ENCODE peak calls at places on chromosomes 4 and X, in nine cellular contexts. Z is adrenal gland, C is astrocyte, J is esophagus squamous epithelium, P is body of pancreas, X is kidney epithelial cell, T is A549, O is endodermal cell, V is astrocyte of the spinal cord. B is an unnamed sample.
A peak's percentile ranks its signal among the peaks of the same experiment; 100 is the strongest.

GRCh38 chrX:14697453-14697852 is 168.1 kb downstream of the GLRA2 start:
- DNase-seq in Z (peak; percentile 34), C (no peak), T (peak; percentile 18), V (no peak), O (peak; percentile 84), X (no peak), P (peak; percentile 11), J (no peak), B (no peak)

GRCh38 chrX:9882669-9883446 is 84.3 kb upstream of the CLDN34 start:
- DNase-seq in C (peak; percentile 40), V (no peak), P (no peak), Z (no peak), X (no peak), J (no peak), T (no peak), O (no peak), B (no peak)

GRCh38 chr4:121070696-121071639 is 1.4 kb downstream of the NDNF start:
- DNase-seq in Z (peak; percentile 27), V (no peak), T (peak; percentile 25), C (no peak), X (no peak), J (no peak), O (peak; percentile 91), P (peak; percentile 48), B (no peak)

GRCh38 chr4:176385601-176386000 is 65.8 kb downstream of the SPCS3 start:
- DNase-seq in J (no peak), P (no peak), T (no peak), C (no peak), V (no peak), O (no peak), Z (no peak), X (no peak), B (no peak)

GRCh38 chr4:7196283-7196651 is 3.9 kb downstream of the SORCS2 start:
- DNase-seq in J (no peak), P (no peak), O (peak; percentile 48), T (no peak), Z (no peak), X (no peak), V (no peak), C (no peak), B (no peak)

GRCh38 chr4:74627093-74627492 is 167.2 kb downstream of the BTC start:
- DNase-seq in Z (no peak), T (no peak), V (no peak), C (no peak), X (no peak), O (no peak), J (no peak), P (no peak), B (no peak)

GRCh38 chr4:59341506-59341905 is 1858.6 kb upstream of the ADGRL3 start:
- DNase-seq in C (no peak), Z (no peak), J (no peak), O (no peak), X (no peak), P (no peak), T (no peak), V (no peak), B (no peak)

GRCh38 chr4:101411926-101412325 is 64.6 kb upstream of the PPP3CA start:
- DNase-seq in V (no peak), O (no peak), X (no peak), J (no peak), Z (no peak), C (no peak), T (peak; percentile 18), P (no peak), B (no peak)

GRCh38 chr4:27046851-27047250 is 186.2 kb downstream of the STIM2 start:
- DNase-seq in V (no peak), O (no peak), C (no peak), X (no peak), J (no peak), Z (no peak), T (no peak), P (no peak), B (no peak)

GRCh38 chr4:2958446-2958845 is 4.8 kb downstream of the NOP14 start:
- DNase-seq in J (no peak), O (no peak), C (peak; percentile 80), X (no peak), T (no peak), Z (no peak), P (no peak), V (peak; percentile 63), B (no peak)

GRCh38 chr4:180560896-180561295 is 1682.3 kb upstream of the TENM3 start:
- DNase-seq in V (peak; percentile 61), X (peak; percentile 5), T (no peak), C (peak; percentile 66), P (no peak), J (no peak), O (no peak), Z (no peak), B (no peak)

GRCh38 chr4:128606173-128606572 is 203.3 kb upstream of the JADE1 start:
- DNase-seq in V (peak; percentile 46), P (no peak), C (peak; percentile 73), J (no peak), O (no peak), X (no peak), T (no peak), Z (peak; percentile 89), B (no peak)

GRCh38 chr4:1973218-1973617 is 35.6 kb downstream of the NELFA start:
- DNase-seq in O (no peak), T (no peak), J (no peak), X (no peak), P (no peak), V (no peak), C (no peak), Z (no peak), B (no peak)

GRCh38 chrX:70253377-70254062 is 6.5 kb downstream of the P2RY4 start:
- DNase-seq in C (peak; percentile 34), Z (no peak), T (no peak), O (no peak), J (no peak), X (no peak), V (no peak), P (no peak), B (no peak)

GRCh38 chr4:154073107-154073817 is 284.4 kb upstream of the SFRP2 start:
- DNase-seq in C (peak; percentile 66), V (peak; percentile 69), X (peak; percentile 74), O (no peak), P (no peak), J (no peak), T (no peak), Z (no peak), B (no peak)

GRCh38 chr4:112847781-112848180 is 201.7 kb upstream of the ANK2 start:
- DNase-seq in V (no peak), T (no peak), P (no peak), X (no peak), C (no peak), O (no peak), J (no peak), Z (no peak), B (no peak)

DNA sequence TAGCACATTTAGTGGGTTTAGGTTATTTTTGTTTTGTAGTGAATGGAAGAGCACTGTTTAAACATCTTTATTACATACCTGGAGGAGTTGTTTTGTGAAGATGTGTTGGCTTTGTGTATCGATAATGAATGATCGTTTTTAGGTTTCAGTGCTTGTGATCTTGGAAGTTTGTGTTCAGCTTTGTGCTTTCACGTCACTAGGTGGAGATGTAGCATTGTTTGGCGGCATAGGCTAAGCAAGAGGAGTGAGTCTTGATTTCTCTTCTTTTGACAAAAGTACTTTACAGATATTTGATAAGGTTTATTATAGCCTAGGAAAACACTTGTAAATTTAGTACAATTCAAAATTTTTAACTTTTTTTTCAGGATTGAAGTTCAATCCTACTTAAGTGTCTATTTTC is 50.4 kb downstream of the PDK3 start:
- DNase-seq in P (no peak), T (no peak), Z (peak; percentile 1), V (peak; percentile 13), O (peak; percentile 56), C (no peak), X (no peak), J (no peak), B (no peak)
- TF ChIP-seq CTCF in P (no peak), T (peak; percentile 42), Z (no peak), V (peak; percentile 44), O (peak; percentile 73), C (no peak), X (peak; percentile 23), J (no peak), B (no peak)

DNA sequence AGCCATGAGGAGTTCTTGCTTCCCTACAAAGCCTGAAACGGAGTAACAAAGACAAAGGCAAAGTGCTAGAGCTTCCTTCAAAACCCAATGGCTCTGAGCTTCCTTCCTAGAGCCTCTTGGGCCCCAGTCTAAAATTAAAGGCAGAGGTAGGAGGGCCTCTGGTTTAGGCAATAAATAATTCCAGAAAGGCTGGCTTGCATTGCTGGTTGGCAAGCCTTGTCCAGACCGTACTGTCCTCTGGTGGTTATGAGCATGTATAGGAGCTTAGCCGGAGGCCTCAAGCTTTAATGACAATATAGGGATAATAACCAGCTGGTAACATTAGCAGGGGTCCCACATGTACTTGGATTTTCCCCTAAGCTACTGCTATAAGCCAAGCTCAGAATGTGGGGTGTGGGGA is 237.3 kb downstream of the AR start:
- DNase-seq in V (no peak), C (no peak), P (no peak), O (no peak), X (no peak), T (no peak), Z (peak; percentile 24), J (no peak), B (no peak)
- TF ChIP-seq CTCF in V (peak; percentile 40), C (no peak), P (no peak), O (no peak), X (no peak), T (no peak), Z (peak; percentile 44), J (no peak), B (peak; percentile 18)

GRCh38 chrX:40096395-40097091 is 1.2 kb downstream of the BCOR start:
- DNase-seq in O (peak; percentile 85), X (no peak), J (no peak), V (peak; percentile 56), Z (peak; percentile 59), T (peak; percentile 36), P (peak; percentile 55), C (no peak), B (no peak)

GRCh38 chrX:40097101-40097491 is 662 bp downstream of the BCOR start:
- DNase-seq in Z (peak; percentile 17), X (no peak), C (no peak), V (no peak), T (peak; percentile 23), P (no peak), O (no peak), J (no peak), B (no peak)

GRCh38 chrX:40098264-40099045 is 697 bp upstream of the BCOR start:
- DNase-seq in C (no peak), T (peak; percentile 52), Z (peak; percentile 51), O (peak; percentile 89), J (no peak), V (peak; percentile 61), X (no peak), P (peak; percentile 58), B (no peak)

GRCh38 chrX:40099046-40099968 is 1.5 kb upstream of the BCOR start:
- DNase-seq in T (peak; percentile 28), P (peak; percentile 55), V (no peak), O (peak; percentile 87), X (no peak), Z (peak; percentile 63), J (no peak), C (no peak), B (no peak)

GRCh38 chrX:40097492-40098263 is at the start of gene BCOR:
- DNase-seq in V (no peak), P (peak; percentile 79), Z (peak; percentile 74), C (no peak), X (no peak), T (peak; percentile 34), O (peak; percentile 91), J (no peak), B (no peak)
- TF ChIP-seq CTCF in V (no peak), P (no peak), Z (no peak), C (no peak), X (no peak), T (no peak), O (no peak), J (no peak), B (no peak)

GRCh38 chr4:84179413-84179812 is 319.7 kb downstream of the NKX6-1 start:
- DNase-seq in T (no peak), Z (no peak), V (no peak), O (no peak), J (no peak), X (no peak), C (no peak), P (no peak), B (no peak)
- TF ChIP-seq CTCF in T (no peak), Z (no peak), V (no peak), O (no peak), J (no peak), X (no peak), C (no peak), P (no peak), B (no peak)